ENCODE peak calls at places on chromosomes 12 and 14, in six cellular contexts. E is CD4-positive, alpha-beta memory T cell; B is left cardiac atrium; M is activated T-cell treated with anti-CD3 and anti-CD28 coated beads, Interleukin-2, amount 50 U/mL, for 1 hour; Q is adipocyte; Z is A549. G is an unnamed sample.

GRCh38 chr12:6038160-6038559 is 86.3 kb downstream of the VWF start:
- DNase-seq in E (peak; percentile 26), B (no peak), M (no peak), Q (peak; percentile 56), Z (peak; percentile 77), G (peak; percentile 82)

GRCh38 chr12:78473136-78473535 is 391.4 kb upstream of the SYT1 start:
- DNase-seq in E (no peak), B (no peak), M (no peak), Q (peak; percentile 34), Z (no peak), G (no peak)

GRCh38 chr12:66979270-66979669 is 289.9 kb upstream of the CAND1 start:
- DNase-seq in E (no peak), B (no peak), M (no peak), Q (no peak), Z (no peak), G (no peak)

GRCh38 chr12:16542586-16542985 is 63.4 kb downstream of the LMO3 start:
- DNase-seq in E (no peak), B (no peak), M (no peak), Q (no peak), Z (no peak), G (no peak)

GRCh38 chr12:107200394-107200793 is 107.0 kb upstream of the CRY1 start:
- DNase-seq in E (no peak), B (no peak), M (no peak), Q (peak; percentile 32), Z (peak; percentile 54), G (peak; percentile 26)

GRCh38 chr14:36373982-36374673 is 53.7 kb upstream of the MBIP start:
- DNase-seq in E (peak; percentile 52), B (peak; percentile 64), M (peak; percentile 61), Q (peak; percentile 88), Z (peak; percentile 38), G (peak; percentile 72)

GRCh38 chr12:45304514-45305178 is 88.8 kb downstream of the ANO6 start:
- DNase-seq in E (no peak), B (no peak), M (no peak), Q (no peak), Z (no peak), G (no peak)

GRCh38 chr12:52685406-52685890 is 5.2 kb upstream of the KRT1 start:
- DNase-seq in E (no peak), B (no peak), M (no peak), Q (no peak), Z (no peak), G (no peak)

GRCh38 chr14:35533357-35534129 is 421 bp upstream of the INSM2 start:
- DNase-seq in E (no peak), B (peak; percentile 42), M (peak; percentile 63), Q (peak; percentile 70), Z (peak; percentile 60), G (peak; percentile 48)

GRCh38 chr14:56474419-56475022 is 105.1 kb upstream of the TMEM260 start:
- DNase-seq in E (peak; percentile 32), B (no peak), M (no peak), Q (peak; percentile 79), Z (peak; percentile 19), G (peak; percentile 40)

GRCh38 chr12:101829639-101830390 is 944 bp downstream of the GNPTAB start:
- DNase-seq in E (no peak), B (no peak), M (no peak), Q (peak; percentile 37), Z (no peak), G (peak; percentile 9)

GRCh38 chr12:106288510-106289195 is 13.9 kb upstream of the TCP11L2 start:
- DNase-seq in E (no peak), B (no peak), M (no peak), Q (peak; percentile 86), Z (peak; percentile 76), G (peak; percentile 96)

GRCh38 chr12:22318122-22318737 is 16.3 kb downstream of the ST8SIA1 start:
- DNase-seq in E (no peak), B (no peak), M (no peak), Q (no peak), Z (no peak), G (no peak)

GRCh38 chr14:27409936-27410335 is 812.1 kb upstream of the NOVA1 start:
- DNase-seq in E (no peak), B (no peak), M (no peak), Q (peak; percentile 90), Z (no peak), G (no peak)

GRCh38 chr14:35167496-35167895 is 45.1 kb downstream of the PRORP start:
- DNase-seq in E (no peak), B (no peak), M (no peak), Q (no peak), Z (no peak), G (no peak)

GRCh38 chr12:32820376-32820931 is 64.8 kb upstream of the YARS2 start:
- DNase-seq in E (no peak), B (no peak), M (no peak), Q (no peak), Z (no peak), G (no peak)

GRCh38 chr14:72957213-72957612 is 30.9 kb downstream of the DCAF4 start:
- DNase-seq in E (no peak), B (no peak), M (no peak), Q (no peak), Z (no peak), G (no peak)

GRCh38 chr14:99524804-99525698 is 43.8 kb downstream of the CCNK start:
- DNase-seq in E (peak; percentile 8), B (no peak), M (no peak), Q (peak; percentile 69), Z (peak; percentile 64), G (peak; percentile 55)

GRCh38 chr14:45066667-45067066 is 17.2 kb upstream of the PRPF39 start:
- DNase-seq in E (no peak), B (no peak), M (no peak), Q (no peak), Z (no peak), G (no peak)

GRCh38 chr12:15767301-15767700 is 21.9 kb downstream of the EPS8 start:
- DNase-seq in E (no peak), B (no peak), M (no peak), Q (no peak), Z (no peak), G (no peak)

GRCh38 chr12:29316772-29317171 is 64.2 kb downstream of the ERGIC2 start:
- DNase-seq in E (no peak), B (peak; percentile 49), M (no peak), Q (peak; percentile 27), Z (no peak), G (peak; percentile 27)

GRCh38 chr14:67704484-67705089 is 2.9 kb downstream of the RDH12 start:
- DNase-seq in E (peak; percentile 53), B (no peak), M (no peak), Q (peak; percentile 78), Z (peak; percentile 74), G (peak; percentile 67)

G was measured in fibroblast of villous mesenchyme.